ENCODE peak calls at places on chromosomes 12 and 14, in five cellular contexts. B, H, K, F and C are unnamed samples.

GRCh38 chr12:85057370-85057963 is 21.3 kb downstream of the LRRIQ1 start:
- DNase-seq in B (no peak), H (no peak), K (no peak), F (no peak), C (peak)

GRCh38 chr12:53960187-53961024 is 5.7 kb downstream of the HOXC12 start:
- DNase-seq in B (no peak), H (no peak), K (no peak), F (no peak), C (no peak)

GRCh38 chr14:97329701-97330100 is 532.5 kb downstream of the VRK1 start:
- DNase-seq in B (no peak), H (no peak), K (no peak), F (no peak), C (no peak)

GRCh38 chr12:41981758-41982157 is 162.9 kb downstream of the GXYLT1 start:
- DNase-seq in B (no peak), H (no peak), K (no peak), F (no peak), C (no peak)

GRCh38 chr12:52037248-52037861 is 13.9 kb upstream of the NR4A1 start:
- DNase-seq in B (no peak), H (peak), K (peak), F (peak), C (no peak)

GRCh38 chr12:119301367-119301766 is 33.2 kb upstream of the CCDC60 start:
- DNase-seq in B (no peak), H (no peak), K (no peak), F (no peak), C (no peak)

GRCh38 chr12:118420673-118421072 is 44.3 kb downstream of the SUDS3 start:
- DNase-seq in B (no peak), H (no peak), K (no peak), F (no peak), C (no peak)

GRCh38 chr14:78005325-78005724 is 164.8 kb upstream of the NRXN3 start:
- DNase-seq in B (no peak), H (no peak), K (no peak), F (no peak), C (no peak)

GRCh38 chr14:22547309-22547947 is 41.6 kb downstream of the DAD1 start:
- DNase-seq in B (no peak), H (no peak), K (peak), F (no peak), C (no peak)

GRCh38 chr14:52950410-52950897 is 396 bp downstream of the FERMT2 start:
- DNase-seq in B (peak), H (peak), K (peak), F (peak), C (peak)

GRCh38 chr14:101435546-101435945 is 125.7 kb upstream of the DIO3 start:
- DNase-seq in B (no peak), H (no peak), K (no peak), F (no peak), C (no peak)

GRCh38 chr14:99628832-99629618 is 15.9 kb upstream of the HHIPL1 start:
- DNase-seq in B (peak), H (peak), K (peak), F (peak), C (peak)

GRCh38 chr14:22311625-22312024 is 277.4 kb downstream of the DAD1 start:
- DNase-seq in B (no peak), H (no peak), K (no peak), F (no peak), C (no peak)

GRCh38 chr12:81992461-81992860 is 233.3 kb upstream of the PPFIA2 start:
- DNase-seq in B (no peak), H (no peak), K (no peak), F (no peak), C (no peak)

GRCh38 chr12:27463826-27464554 is 17.5 kb downstream of the SMCO2 start:
- DNase-seq in B (no peak), H (peak), K (peak), F (no peak), C (no peak)

GRCh38 chr12:95815635-95816212 is 25.2 kb upstream of the NTN4 start:
- DNase-seq in B (no peak), H (no peak), K (no peak), F (no peak), C (no peak)

GRCh38 chr12:65891219-65891618 is 66.9 kb downstream of the HMGA2 start:
- DNase-seq in B (no peak), H (no peak), K (no peak), F (no peak), C (no peak)

GRCh38 chr14:33928895-33929294 is 22.0 kb downstream of the EGLN3 start:
- DNase-seq in B (no peak), H (no peak), K (no peak), F (no peak), C (no peak)

GRCh38 chr12:108270035-108270840 is 68.9 kb downstream of the CMKLR1 start:
- DNase-seq in B (no peak), H (no peak), K (no peak), F (no peak), C (no peak)

GRCh38 chr12:117192057-117192456 is 1.8 kb upstream of the FBXO21 start:
- DNase-seq in B (no peak), H (no peak), K (no peak), F (no peak), C (no peak)

GRCh38 chr14:103543721-103544626 is 15.0 kb downstream of the TRMT61A start:
- DNase-seq in B (peak), H (no peak), K (no peak), F (peak), C (peak)

GRCh38 chr12:23906329-23906728 is 43.1 kb downstream of the SOX5 start:
- DNase-seq in B (no peak), H (no peak), K (peak), F (no peak), C (peak)

GRCh38 chr12:131815132-131815531 is 13.1 kb upstream of the MMP17 start:
- DNase-seq in B (no peak), H (no peak), K (no peak), F (no peak), C (no peak)

GRCh38 chr14:88592016-88592415 is 29.2 kb downstream of the ZC3H14 start:
- DNase-seq in B (peak), H (no peak), K (no peak), F (no peak), C (no peak)

GRCh38 chr12:65121956-65122469 is 908 bp upstream of the WIF1 start:
- DNase-seq in B (no peak), H (no peak), K (no peak), F (peak), C (no peak)

GRCh38 chr12:113049976-113050742 is 6.4 kb upstream of the DTX1 start:
- DNase-seq in B (no peak), H (no peak), K (no peak), F (no peak), C (no peak)

GRCh38 chr14:52923902-52924575 is 26.8 kb downstream of the FERMT2 start:
- DNase-seq in B (no peak), H (no peak), K (no peak), F (no peak), C (no peak)

GRCh38 chr12:52323001-52323400 is 1.8 kb upstream of the KRT83 start:
- DNase-seq in B (no peak), H (no peak), K (no peak), F (peak), C (no peak)

GRCh38 chr12:20514598-20514997 is 146.3 kb downstream of the PDE3A start:
- DNase-seq in B (no peak), H (no peak), K (no peak), F (no peak), C (no peak)

GRCh38 chr14:95231966-95232365 is 74.6 kb upstream of the DICER1 start:
- DNase-seq in B (no peak), H (no peak), K (no peak), F (no peak), C (no peak)

GRCh38 chr12:90024261-90024660 is 315.6 kb upstream of the ATP2B1 start:
- DNase-seq in B (no peak), H (no peak), K (no peak), F (no peak), C (no peak)

GRCh38 chr12:66036317-66036716 is 94.2 kb downstream of the LLPH start:
- DNase-seq in B (no peak), H (peak), K (peak), F (peak), C (no peak)

GRCh38 chr12:56032006-56032405 is 9.7 kb upstream of the RPS26 start:
- DNase-seq in B (no peak), H (no peak), K (no peak), F (no peak), C (no peak)

GRCh38 chr12:121093487-121093891 is 39.2 kb upstream of the P2RX7 start:
- DNase-seq in B (no peak), H (no peak), K (no peak), F (no peak), C (no peak)

GRCh38 chr12:131894981-131895639 is 688 bp downstream of the ULK1 start:
- DNase-seq in B (no peak), H (no peak), K (no peak), F (peak), C (no peak)

GRCh38 chr12:33429468-33429867 is 10.2 kb downstream of the SYT10 start:
- DNase-seq in B (no peak), H (no peak), K (no peak), F (no peak), C (no peak)

GRCh38 chr12:128811806-128812205 is 12.0 kb downstream of the SLC15A4 start:
- DNase-seq in B (no peak), H (no peak), K (no peak), F (no peak), C (no peak)
- H3K27ac ChIP-seq in B (peak), H (no peak), K (peak), F (no peak), C (no peak)

DNA sequence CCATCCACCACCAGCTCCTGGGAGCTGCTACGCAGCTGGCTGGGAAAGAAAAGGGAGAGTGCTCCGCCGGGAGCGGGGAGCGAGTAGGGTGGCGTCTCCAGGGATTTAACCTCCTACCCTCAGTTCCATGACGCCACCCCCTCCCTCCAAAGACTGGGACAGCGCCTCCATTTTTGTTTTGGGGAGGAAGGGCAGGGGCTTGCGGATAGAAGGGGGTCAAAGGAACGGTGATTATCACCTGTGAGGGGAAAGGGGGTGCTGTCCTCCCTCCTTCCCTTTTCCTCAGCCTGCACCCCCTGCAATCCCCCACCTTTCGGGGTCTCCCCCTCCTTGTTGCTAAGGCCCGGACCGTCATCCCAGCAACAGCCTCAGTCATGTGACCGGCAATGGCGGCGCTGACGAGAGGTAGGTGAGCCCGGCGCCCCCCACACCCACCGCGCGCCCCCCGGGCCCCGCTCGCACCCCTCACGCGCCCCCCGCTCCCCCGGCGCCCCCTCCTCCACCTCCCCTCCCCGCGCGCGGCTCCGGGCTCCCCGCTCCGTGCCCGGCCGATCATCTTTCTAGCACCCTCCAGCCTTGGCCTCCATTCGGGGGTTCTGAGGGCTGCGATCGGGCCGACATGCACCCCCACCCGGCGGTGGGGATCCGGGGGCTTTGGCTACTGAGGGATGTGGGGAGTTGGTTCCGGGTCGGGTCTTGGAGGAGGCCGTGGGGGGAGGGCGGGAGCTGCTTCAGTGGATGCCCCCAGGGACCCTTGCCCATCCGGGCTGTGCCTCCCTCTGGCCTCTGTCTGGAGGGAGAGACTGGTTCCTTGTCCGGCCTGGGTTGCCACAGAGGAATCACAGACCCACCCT is at the start of gene DTX3:
- DNase-seq in B (peak), H (peak), K (peak), F (no peak), C (no peak)
- H3K27ac ChIP-seq in B (peak), H (peak), K (peak), F (peak), C (peak)

DNA sequence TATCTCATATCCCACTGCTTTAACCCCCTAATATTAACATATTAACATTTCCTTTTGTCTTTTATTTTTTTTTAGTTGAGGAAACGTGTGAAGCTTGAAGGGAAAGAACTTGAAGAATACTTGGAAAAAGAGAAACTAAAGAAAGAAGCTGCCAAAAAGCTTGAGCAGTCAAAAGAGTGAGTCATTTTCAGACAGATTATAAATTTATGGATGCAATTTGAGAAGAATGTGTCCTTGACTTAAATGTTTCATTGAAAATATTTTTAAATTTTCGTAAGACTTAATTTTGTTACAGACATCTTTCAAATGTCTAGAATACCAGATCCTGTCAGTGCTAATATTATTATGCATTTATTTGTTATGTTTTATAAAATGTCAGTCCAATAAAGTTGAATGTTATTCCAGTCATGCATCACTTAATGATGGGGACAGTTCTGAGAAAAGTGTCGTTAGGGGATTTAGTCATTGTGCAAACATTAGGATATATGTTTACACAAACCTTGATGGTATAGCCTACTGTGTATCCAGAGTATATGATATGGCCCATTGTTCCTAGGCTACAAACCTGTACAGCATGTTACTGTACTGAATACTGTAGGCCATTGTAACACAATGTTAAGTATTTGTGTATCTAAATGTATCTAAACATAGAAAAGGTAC is 32.6 kb downstream of the CPSF2 start:
- DNase-seq in B (no peak), H (no peak), K (no peak), F (no peak), C (no peak)
- H3K27ac ChIP-seq in B (no peak), H (no peak), K (no peak), F (no peak), C (no peak)

DNA sequence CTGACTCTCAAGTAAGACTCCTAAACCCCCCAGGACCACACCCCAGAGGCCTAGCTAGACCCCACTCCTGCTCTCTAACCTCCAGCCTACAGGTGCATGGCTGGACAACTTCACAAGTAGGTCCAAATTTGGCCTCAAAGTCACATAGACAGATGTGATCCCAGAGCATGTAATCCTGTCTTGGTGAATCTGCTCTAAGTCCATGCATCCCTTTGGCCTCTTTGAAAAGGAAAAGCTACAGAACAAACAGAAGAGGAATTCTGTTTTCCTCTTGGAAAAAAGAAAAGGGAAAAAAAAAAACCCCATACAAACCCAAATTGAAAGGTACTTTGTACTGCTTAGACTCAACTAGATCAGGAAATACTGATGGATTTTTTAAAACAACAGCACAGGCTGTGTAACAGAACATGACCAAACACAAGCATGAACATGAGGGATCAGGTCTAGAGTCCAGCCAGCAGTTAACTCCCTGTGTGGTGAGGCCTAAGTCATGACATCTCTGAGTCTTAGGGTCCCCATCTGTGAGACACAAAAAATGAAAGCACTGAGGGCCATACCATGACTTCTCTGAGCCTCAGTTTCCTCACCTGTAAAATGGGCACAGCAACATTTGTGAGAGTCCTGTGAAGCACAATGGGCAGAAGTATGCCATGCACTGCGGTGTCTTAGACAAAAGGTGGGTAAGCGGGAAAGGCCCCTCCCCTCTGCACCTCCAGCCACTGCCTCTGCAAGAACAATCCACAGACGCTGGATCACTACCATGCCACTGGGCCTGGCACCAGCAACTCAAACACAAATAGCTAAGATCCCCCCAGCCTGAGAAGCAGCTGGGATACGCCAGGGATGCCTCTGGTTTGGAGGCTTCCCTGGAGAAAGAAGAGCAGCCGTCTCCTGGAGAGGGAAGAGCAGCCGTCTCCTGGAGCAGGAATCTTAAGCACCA is 9.9 kb downstream of the PITPNM2 start:
- DNase-seq in B (no peak), H (no peak), K (no peak), F (no peak), C (no peak)
- H3K27ac ChIP-seq in B (no peak), H (peak), K (peak), F (no peak), C (peak)

DNA sequence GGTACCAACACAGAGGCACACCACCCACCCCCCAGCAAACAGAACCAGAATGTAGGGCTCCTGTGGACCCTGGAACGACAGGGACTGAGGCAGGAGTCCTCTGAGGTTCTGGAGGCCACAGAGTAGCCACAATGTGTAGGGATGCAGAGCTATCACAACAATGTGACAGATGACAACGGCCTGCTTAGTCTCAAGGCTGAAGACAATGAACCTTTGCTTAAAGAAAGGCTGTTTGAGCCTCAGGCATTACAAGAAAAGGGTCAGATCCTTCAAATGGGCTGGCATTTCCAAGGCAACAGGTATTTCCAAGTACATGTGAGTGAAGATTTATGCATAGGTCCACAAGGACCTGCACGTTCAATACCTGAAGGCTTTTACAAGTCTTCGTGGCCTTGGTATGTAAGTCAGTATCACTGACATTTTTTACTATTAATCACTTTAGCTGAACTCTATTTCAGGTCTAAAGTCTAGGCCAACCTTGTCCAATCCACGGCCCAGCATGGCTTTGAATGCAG is 62.0 kb downstream of the TMCC3 start:
- DNase-seq in B (no peak), H (no peak), K (no peak), F (no peak), C (no peak)
- H3K27ac ChIP-seq in B (peak), H (peak), K (peak), F (no peak), C (peak)

DNA sequence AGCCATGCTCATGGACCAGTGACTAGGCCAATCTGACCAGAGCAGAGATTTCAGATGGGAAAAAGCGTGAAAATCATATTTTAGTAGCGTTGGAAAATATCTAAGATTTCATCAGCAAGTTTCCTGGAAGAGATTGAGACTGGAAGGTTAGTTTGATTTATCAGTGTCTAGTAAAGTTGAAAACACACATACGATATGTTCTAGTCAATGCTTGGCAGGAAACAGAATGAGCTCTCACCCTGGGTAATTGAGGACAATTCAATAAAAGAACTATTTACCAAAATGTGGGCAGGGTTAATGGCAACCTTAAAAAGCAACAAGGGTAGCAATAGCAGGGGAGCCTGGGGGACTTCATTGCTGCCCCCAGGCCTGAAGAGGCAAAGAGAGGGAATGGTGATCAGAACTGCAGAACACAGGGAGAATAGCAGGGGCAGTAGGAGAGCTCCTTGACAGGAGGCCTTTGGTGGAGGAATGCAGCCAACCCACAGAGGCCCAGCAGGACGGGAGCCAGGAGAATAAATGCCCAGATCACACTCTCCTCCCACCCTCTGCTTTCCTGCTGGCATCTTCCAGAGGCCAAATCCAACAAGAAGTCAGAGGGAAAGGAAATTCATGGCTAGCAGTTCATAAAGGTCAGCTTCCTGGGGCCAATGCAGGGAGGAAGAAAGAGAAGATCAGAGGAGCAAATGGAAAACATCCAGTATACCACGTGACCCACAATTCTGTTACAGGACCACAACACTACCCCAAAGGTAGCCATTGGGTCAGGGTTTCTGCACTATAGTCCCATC is 27.6 kb upstream of the LRP6 start:
- DNase-seq in B (no peak), H (no peak), K (no peak), F (no peak), C (no peak)
- H3K27ac ChIP-seq in B (no peak), H (peak), K (no peak), F (no peak), C (no peak)